ENCODE peak calls at places on chromosomes 12 and 14, in five cellular contexts. X, J, P, R and B are unnamed samples.

GRCh38 chr12:3351731-3352130 is 139.3 kb upstream of the PRMT8 start:
- DNase-seq in X (no peak), R (no peak), J (no peak), P (no peak), B (no peak)

GRCh38 chr12:113874999-113875561 is 91.0 kb downstream of the RBM19 start:
- DNase-seq in X (no peak), P (no peak), J (no peak), R (no peak), B (no peak)

GRCh38 chr14:75578099-75578785 is at the start of gene FLVCR2:
- DNase-seq in J (no peak), X (peak), R (peak), P (peak), B (peak)

GRCh38 chr14:65210118-65210826 is 108.0 kb upstream of the MAX start:
- DNase-seq in R (no peak), J (no peak), P (no peak), X (no peak), B (no peak)

GRCh38 chr14:80958258-80958657 is 2.8 kb downstream of the TSHR start:
- DNase-seq in P (no peak), X (no peak), R (no peak), J (no peak), B (no peak)

GRCh38 chr14:72563676-72564075 is 330.2 kb downstream of the DPF3 start:
- DNase-seq in P (no peak), R (no peak), X (no peak), J (no peak), B (no peak)

GRCh38 chr12:98373982-98374381 is 141.4 kb upstream of the TMPO start:
- DNase-seq in P (no peak), R (no peak), X (no peak), J (no peak), B (no peak)

GRCh38 chr14:77124345-77125274 is 17.0 kb downstream of the ZDHHC22 start:
- DNase-seq in X (no peak), J (no peak), P (no peak), R (peak), B (peak)

GRCh38 chr14:51488569-51489220 is 163.0 kb upstream of the FRMD6 start:
- DNase-seq in X (no peak), R (no peak), J (no peak), P (no peak), B (no peak)

GRCh38 chr12:64091186-64091585 is 130.9 kb downstream of the KICS2 start:
- DNase-seq in J (no peak), X (no peak), P (no peak), R (no peak), B (no peak)

GRCh38 chr12:71436696-71437095 is 2.9 kb upstream of the LGR5 start:
- DNase-seq in P (no peak), X (no peak), J (no peak), R (no peak), B (no peak)

GRCh38 chr12:64621257-64621942 is 11.1 kb downstream of the RASSF3 start:
- DNase-seq in J (no peak), X (no peak), R (peak), P (peak), B (no peak)

GRCh38 chr14:103126873-103127304 is 3.6 kb downstream of the TNFAIP2 start:
- DNase-seq in P (peak), R (no peak), X (no peak), J (no peak), B (no peak)

GRCh38 chr12:121610239-121611149 is 15.8 kb upstream of the ORAI1 start:
- DNase-seq in J (no peak), P (peak), X (no peak), R (peak), B (no peak)

GRCh38 chr12:101221301-101221700 is 11.3 kb upstream of the SLC5A8 start:
- DNase-seq in X (no peak), P (no peak), J (no peak), R (no peak), B (no peak)

GRCh38 chr14:24317141-24317927 is 6.0 kb downstream of the LTB4R start:
- DNase-seq in X (no peak), P (no peak), R (peak), J (no peak), B (no peak)

GRCh38 chr14:68981539-68981976 is 2.5 kb upstream of the ACTN1 start:
- DNase-seq in X (no peak), R (no peak), J (peak), P (no peak), B (no peak)

GRCh38 chr12:110126557-110126956 is 2.4 kb downstream of the IFT81 start:
- DNase-seq in X (no peak), J (no peak), R (no peak), P (no peak), B (no peak)

GRCh38 chr12:65568517-65568916 is 255.8 kb upstream of the HMGA2 start:
- DNase-seq in P (no peak), J (peak), R (peak), X (no peak), B (no peak)

GRCh38 chr14:83994020-83994419 is 1535.9 kb upstream of the FLRT2 start:
- DNase-seq in R (no peak), P (no peak), J (peak), X (no peak), B (no peak)

GRCh38 chr12:121811434-121812319 is 7.9 kb downstream of the SETD1B start:
- DNase-seq in R (peak), P (peak), J (no peak), X (no peak), B (peak)

GRCh38 chr14:45838597-45838996 is 585.6 kb upstream of the MIS18BP1 start:
- DNase-seq in J (no peak), R (no peak), X (no peak), P (no peak), B (no peak)

GRCh38 chr12:100976735-100977134 is 182.2 kb downstream of the ANO4 start:
- DNase-seq in J (no peak), R (no peak), X (no peak), P (no peak), B (no peak)

GRCh38 chr12:8078400-8078799 is 3.7 kb upstream of the NECAP1 start:
- DNase-seq in X (peak), P (no peak), R (peak), J (peak), B (no peak)

GRCh38 chr12:124898200-124898950 is 16.1 kb downstream of the UBC start:
- DNase-seq in R (peak), X (no peak), P (no peak), J (no peak), B (peak)

GRCh38 chr14:95265106-95266094 is 54.3 kb downstream of the CLMN start:
- DNase-seq in P (peak), J (peak), R (peak), X (no peak), B (no peak)

GRCh38 chr12:32896438-32897275 is at the start of gene PKP2:
- DNase-seq in X (no peak), J (no peak), R (no peak), P (peak), B (no peak)

GRCh38 chr12:12404297-12404696 is 47.4 kb downstream of the BORCS5 start:
- DNase-seq in X (no peak), J (no peak), R (no peak), P (no peak), B (no peak)

GRCh38 chr12:52383331-52383730 is 2.1 kb downstream of the KRT84 start:
- DNase-seq in X (no peak), J (no peak), R (no peak), P (no peak), B (no peak)

GRCh38 chr12:2460051-2460450 is 334.7 kb upstream of the FKBP4 start:
- DNase-seq in J (no peak), R (no peak), P (no peak), X (no peak), B (no peak)

GRCh38 chr12:124747426-124748161 is 116.1 kb downstream of the SCARB1 start:
- DNase-seq in R (peak), P (peak), J (peak), X (no peak), B (no peak)

GRCh38 chr12:92297405-92297804 is 151.8 kb upstream of the BTG1 start:
- DNase-seq in X (no peak), P (no peak), J (no peak), R (no peak), B (no peak)

GRCh38 chr14:44846232-44846824 is 115.4 kb downstream of the KLHL28 start:
- DNase-seq in J (no peak), X (no peak), P (no peak), R (peak), B (no peak)

GRCh38 chr14:82009076-82009475 is 475.4 kb upstream of the SEL1L start:
- DNase-seq in X (no peak), P (no peak), J (no peak), R (no peak), B (no peak)

GRCh38 chr12:127162902-127163301 is 1104.1 kb upstream of the TMEM132C start:
- DNase-seq in P (no peak), X (no peak), J (no peak), R (peak), B (no peak)

GRCh38 chr12:121748571-121749265 is 36.2 kb downstream of the TMEM120B start:
- DNase-seq in X (no peak), P (peak), J (peak), R (peak), B (no peak)

GRCh38 chr12:3342051-3342450 is 149.0 kb upstream of the PRMT8 start:
- DNase-seq in J (no peak), R (peak), P (no peak), X (no peak), B (no peak)